ENCODE peak calls at places on chromosomes 7 and 10, in seven cellular contexts. N is AG04449, Y is left ventricle myocardium inferior, V is lower lobe of right lung, S is NB4, U is fibroblast of lung, T is BJ. F is an unnamed sample.

GRCh38 chr10:131726460-131726861 is 174.3 kb upstream of the PPP2R2D start:
- DNase-seq in Y (peak), T (no peak), V (peak), N (no peak), S (no peak), U (no peak), F (no peak)

GRCh38 chr7:66557214-66558200 is 71.2 kb upstream of the KCTD7 start:
- DNase-seq in V (peak), N (no peak), U (peak), T (no peak), S (peak), Y (peak), F (peak)

GRCh38 chr10:48526371-48526821 is 78.5 kb downstream of the ARHGAP22 start:
- DNase-seq in T (peak), Y (no peak), N (peak), U (peak), S (no peak), V (no peak), F (no peak)

GRCh38 chr7:145732521-145732920 is 384.1 kb upstream of the CNTNAP2 start:
- DNase-seq in S (no peak), Y (no peak), U (peak), T (no peak), V (no peak), N (no peak), F (no peak)

GRCh38 chr7:157809863-157810851 is 473.4 kb downstream of the DNAJB6 start:
- DNase-seq in V (peak), S (no peak), U (no peak), Y (no peak), N (no peak), T (no peak), F (no peak)

GRCh38 chr10:49055231-49055850 is 60.0 kb downstream of the VSTM4 start:
- DNase-seq in V (no peak), S (no peak), Y (no peak), T (no peak), U (no peak), N (no peak), F (no peak)

GRCh38 chr7:124033807-124034753 is 1.2 kb upstream of the TMEM229A start:
- DNase-seq in S (no peak), U (no peak), T (no peak), N (no peak), Y (no peak), V (no peak), F (no peak)

GRCh38 chr7:47314728-47315601 is 266.9 kb downstream of the TNS3 start:
- DNase-seq in V (no peak), Y (peak), T (peak), S (no peak), U (peak), N (no peak), F (no peak)

GRCh38 chr7:14321947-14322346 is 332.5 kb upstream of the ETV1 start:
- DNase-seq in V (no peak), T (no peak), S (no peak), N (no peak), U (no peak), Y (no peak), F (no peak)

GRCh38 chr10:36451391-36451790 is 674.0 kb upstream of the ANKRD30A start:
- DNase-seq in T (no peak), V (no peak), U (no peak), N (no peak), Y (no peak), S (no peak), F (no peak)

GRCh38 chr7:88167223-88167622 is 52.6 kb downstream of the SRI start:
- DNase-seq in N (no peak), Y (no peak), S (no peak), V (no peak), U (no peak), T (no peak), F (no peak)

DNA sequence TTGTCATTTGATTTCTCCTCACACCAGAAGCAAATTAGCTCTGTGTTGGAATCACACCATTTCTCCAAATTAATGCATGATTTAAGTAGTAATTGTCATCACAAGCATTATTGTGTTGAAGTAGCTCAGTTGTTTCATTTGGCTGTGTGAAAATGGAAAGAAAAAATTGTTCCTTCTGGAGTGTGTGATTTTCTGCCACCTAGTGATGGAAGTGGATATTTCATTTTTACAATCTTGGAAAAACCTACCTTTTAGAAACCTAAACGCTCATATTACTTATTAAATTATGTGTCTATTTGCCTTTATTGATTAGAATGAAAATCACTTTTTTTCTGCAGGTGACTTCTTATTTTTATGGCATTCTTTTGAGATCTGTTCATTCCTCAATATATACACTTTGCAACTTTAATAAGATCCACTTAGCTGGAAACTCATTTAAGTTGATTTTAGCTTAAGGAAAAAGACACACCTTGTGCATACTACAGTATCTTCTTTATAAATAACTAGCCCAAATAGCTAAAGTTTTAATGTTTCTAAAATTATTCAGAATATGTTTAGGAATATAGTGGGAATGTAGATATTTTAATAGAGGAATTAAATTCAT is 50.0 kb downstream of the SRI start:
- DNase-seq in N (no peak), U (peak), S (peak), Y (no peak), V (no peak), T (no peak), F (no peak)
- TF ChIP-seq CTCF in N (peak), U (peak), S (peak), Y (peak), V (peak), T (peak), F (no peak)

GRCh38 chr7:97005764-97006145 is 402 bp downstream of the DLX6 start:
- DNase-seq in N (no peak), U (peak), S (no peak), Y (no peak), T (no peak), V (no peak), F (no peak)
- TF ChIP-seq CTCF in N (no peak), U (no peak), S (no peak), Y (no peak), T (no peak), V (no peak), F (no peak)

DNA sequence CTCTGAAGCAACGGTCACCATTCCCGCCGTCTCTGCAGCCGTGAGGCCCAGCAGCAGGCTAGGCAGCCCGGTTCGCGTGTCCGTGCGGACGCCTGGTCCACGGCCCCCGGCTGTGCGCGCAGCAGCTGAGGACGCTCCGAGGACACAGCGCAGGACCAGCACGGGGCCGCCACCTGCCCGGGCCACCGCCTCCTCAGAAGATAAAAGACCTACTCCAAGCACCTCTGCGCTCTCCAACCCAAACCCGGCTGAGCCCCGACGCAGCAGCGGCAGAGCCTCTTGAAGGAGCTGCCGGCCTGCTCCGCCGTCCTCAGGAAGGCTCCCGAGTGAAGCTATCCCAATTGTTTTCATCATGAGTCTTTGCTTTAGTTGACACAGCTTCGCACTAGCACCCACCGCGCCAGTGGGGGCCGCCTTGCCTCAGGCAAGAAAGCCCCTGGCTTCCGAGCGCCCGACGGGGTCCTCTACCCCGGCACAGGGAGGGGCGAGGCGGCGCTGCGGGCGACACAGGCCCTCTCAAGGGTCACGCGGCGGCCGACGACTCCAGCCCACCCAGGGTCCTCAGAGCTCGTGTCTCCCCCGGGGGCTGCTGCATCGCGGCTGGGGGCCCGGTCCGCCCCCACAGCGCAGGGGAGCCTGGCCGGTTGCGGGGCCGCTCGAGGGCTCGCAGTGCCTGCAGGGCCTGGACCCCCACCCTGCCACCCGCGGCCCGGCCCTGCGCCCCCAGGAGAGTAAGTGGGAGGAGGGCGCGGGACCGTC is 16.9 kb upstream of the GPR146 start:
- DNase-seq in T (no peak), S (peak), N (no peak), U (peak), Y (no peak), V (no peak), F (no peak)
- TF ChIP-seq CTCF in T (no peak), S (no peak), N (no peak), U (no peak), Y (no peak), V (no peak), F (no peak)

GRCh38 chr7:120550494-120551048 is 277.6 kb downstream of the KCND2 start:
- DNase-seq in U (no peak), Y (no peak), V (no peak), S (peak), N (no peak), T (no peak), F (no peak)

GRCh38 chr7:120553497-120553896 is 280.5 kb downstream of the KCND2 start:
- DNase-seq in U (no peak), N (no peak), V (no peak), Y (no peak), T (no peak), S (no peak), F (no peak)

DNA sequence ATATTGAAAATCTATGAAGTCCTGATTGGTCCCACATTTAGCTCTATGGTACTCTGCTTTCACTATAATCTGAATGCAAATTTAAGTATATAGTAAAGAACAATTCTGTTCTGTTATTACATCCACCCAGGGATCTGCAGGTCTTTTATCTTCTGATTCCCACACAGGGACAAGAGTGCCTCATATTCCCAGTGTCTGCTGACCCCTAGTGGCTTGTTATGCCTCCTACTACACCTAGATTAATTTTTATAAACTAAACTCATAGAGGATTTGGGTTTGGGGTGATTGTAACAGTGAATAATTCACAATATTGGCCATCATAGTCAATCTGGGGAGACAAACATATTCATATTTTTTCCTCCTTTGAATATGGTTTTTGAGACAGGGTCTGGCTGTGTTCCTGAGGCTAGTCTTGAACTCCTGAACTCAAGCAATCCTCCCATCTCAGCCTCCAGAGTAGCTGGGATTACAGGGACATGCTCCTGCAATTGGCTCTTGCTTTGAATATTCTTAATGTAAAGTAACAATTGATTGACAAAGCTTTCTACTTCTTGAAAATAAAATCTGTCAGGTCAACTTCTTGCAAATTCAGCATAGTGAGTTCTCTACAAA is 282.1 kb downstream of the KCND2 start:
- DNase-seq in S (peak), V (no peak), T (no peak), Y (no peak), N (no peak), U (peak), F (no peak)
- TF ChIP-seq CTCF in S (peak), V (peak), T (peak), Y (peak), N (peak), U (peak), F (no peak)

GRCh38 chr7:77933394-77933793 is 134.8 kb downstream of the PHTF2 start:
- DNase-seq in U (peak), T (no peak), Y (no peak), V (no peak), N (no peak), S (no peak), F (no peak)

GRCh38 chr7:77931841-77932240 is 133.3 kb downstream of the PHTF2 start:
- DNase-seq in T (no peak), N (no peak), Y (no peak), U (no peak), V (no peak), S (no peak), F (no peak)

GRCh38 chr7:77930496-77930895 is 131.9 kb downstream of the PHTF2 start:
- DNase-seq in U (no peak), T (no peak), V (no peak), N (no peak), S (no peak), Y (no peak), F (no peak)

GRCh38 chr7:77940647-77941046 is 142.1 kb downstream of the PHTF2 start:
- DNase-seq in V (no peak), S (peak), T (no peak), N (no peak), Y (no peak), U (peak), F (no peak)

DNA sequence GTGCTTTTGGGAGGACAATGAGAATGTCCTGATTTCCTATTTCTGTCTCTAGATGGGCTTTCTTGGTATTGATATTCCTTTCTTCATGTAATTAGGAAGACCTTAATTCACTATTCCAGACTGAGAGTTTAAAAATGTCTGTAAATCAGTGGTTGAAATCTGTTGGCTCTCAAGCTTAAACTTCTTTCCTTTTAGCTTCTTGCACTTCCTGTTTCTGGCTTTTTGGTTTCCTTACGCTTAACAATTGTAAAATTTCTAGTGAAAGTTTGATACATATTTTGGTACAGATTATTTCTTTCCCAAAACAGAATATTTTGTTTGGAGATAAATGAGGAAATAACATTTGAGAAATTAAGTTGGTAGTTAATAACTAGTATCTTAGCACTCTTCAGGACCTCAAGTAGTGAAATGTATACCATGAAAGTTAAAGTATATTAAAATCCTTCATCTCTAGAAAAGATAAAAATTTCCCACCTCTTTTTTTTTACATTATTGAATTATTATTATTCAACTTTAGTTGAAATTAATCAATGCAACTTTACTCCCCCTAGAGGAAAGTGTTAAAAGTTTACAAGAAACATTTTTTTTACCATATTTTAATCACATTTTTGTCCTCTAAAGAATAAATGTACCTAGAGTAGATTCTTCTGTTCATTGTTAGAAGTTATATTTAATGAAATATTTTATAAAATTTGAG is 137.2 kb downstream of the PHTF2 start:
- DNase-seq in U (peak), N (no peak), V (no peak), T (no peak), S (no peak), Y (no peak), F (no peak)
- TF ChIP-seq CTCF in U (peak), N (no peak), V (peak), T (peak), S (no peak), Y (peak), F (no peak)

GRCh38 chr7:131540491-131541162 is 15.8 kb downstream of the PODXL start:
- DNase-seq in T (no peak), U (no peak), N (no peak), V (no peak), S (no peak), Y (no peak), F (no peak)
- TF ChIP-seq CTCF in T (no peak), U (peak), N (no peak), V (no peak), S (no peak), Y (peak), F (no peak)

F was measured in omental fat pad.